ENCODE peak calls at places on chromosome 20, in eight cellular contexts. Q is H54, M is heart left ventricle, F is ovary, B is H1, C is upper lobe of left lung, G is A549, N is IMR-90. P is an unnamed sample.

GRCh38 chr20:44651507-44652373 is at the start of gene ADA:
- DNase-seq in B (no peak), G (peak; percentile 62), C (peak; percentile 95), N (peak; percentile 21), M (peak; percentile 77), F (peak; percentile 67), Q (peak; percentile 60), P (no peak)

GRCh38 chr20:1803216-1804128 is 91.7 kb upstream of the SIRPA start:
- DNase-seq in C (peak; percentile 93), Q (no peak), N (peak; percentile 60), B (peak; percentile 73), G (no peak), M (peak; percentile 77), F (peak; percentile 27), P (peak; percentile 54)

GRCh38 chr20:58599966-58600365 is 51.1 kb upstream of the STX16 start:
- DNase-seq in M (no peak), C (no peak), G (no peak), N (no peak), Q (no peak), F (no peak), B (no peak), P (no peak)

GRCh38 chr20:51828762-51829161 is 26.4 kb upstream of the SALL4 start:
- DNase-seq in Q (no peak), N (no peak), F (no peak), B (no peak), M (no peak), G (no peak), C (no peak), P (no peak)

GRCh38 chr20:50304501-50304856 is 113.8 kb downstream of the CEBPB start:
- DNase-seq in F (peak; percentile 79), C (no peak), N (peak; percentile 91), M (peak; percentile 86), B (no peak), G (no peak), Q (no peak), P (no peak)

GRCh38 chr20:49278817-49279676 is 1.2 kb upstream of the ZNFX1 start:
- DNase-seq in C (no peak), G (peak; percentile 54), M (peak; percentile 36), B (no peak), F (peak; percentile 37), Q (no peak), N (no peak), P (no peak)

GRCh38 chr20:60993647-60994046 is 258.4 kb upstream of the CDH4 start:
- DNase-seq in F (no peak), C (no peak), B (no peak), M (no peak), N (peak; percentile 8), G (peak; percentile 33), Q (peak; percentile 20), P (no peak)

GRCh38 chr20:15802020-15802419 is 771.2 kb downstream of the KIF16B start:
- DNase-seq in F (no peak), G (no peak), N (no peak), B (no peak), Q (no peak), C (no peak), M (no peak), P (no peak)

GRCh38 chr20:45963059-45964011 is 8.7 kb downstream of the ZNF335 start:
- DNase-seq in G (peak; percentile 68), M (no peak), B (no peak), F (no peak), Q (no peak), C (no peak), N (peak; percentile 33), P (no peak)

GRCh38 chr20:16580127-16580526 is 6.9 kb upstream of the KIF16B start:
- DNase-seq in B (no peak), M (peak; percentile 42), F (no peak), G (peak; percentile 33), C (no peak), Q (no peak), N (peak; percentile 77), P (no peak)

GRCh38 chr20:18541741-18542140 is 25.5 kb upstream of the SMIM26 start:
- DNase-seq in G (peak; percentile 19), N (no peak), M (no peak), B (no peak), Q (no peak), C (no peak), F (no peak), P (no peak)

GRCh38 chr20:8406394-8406793 is 274.3 kb downstream of the PLCB1 start:
- DNase-seq in M (no peak), G (no peak), Q (no peak), B (no peak), C (no peak), F (no peak), N (no peak), P (no peak)

DNA sequence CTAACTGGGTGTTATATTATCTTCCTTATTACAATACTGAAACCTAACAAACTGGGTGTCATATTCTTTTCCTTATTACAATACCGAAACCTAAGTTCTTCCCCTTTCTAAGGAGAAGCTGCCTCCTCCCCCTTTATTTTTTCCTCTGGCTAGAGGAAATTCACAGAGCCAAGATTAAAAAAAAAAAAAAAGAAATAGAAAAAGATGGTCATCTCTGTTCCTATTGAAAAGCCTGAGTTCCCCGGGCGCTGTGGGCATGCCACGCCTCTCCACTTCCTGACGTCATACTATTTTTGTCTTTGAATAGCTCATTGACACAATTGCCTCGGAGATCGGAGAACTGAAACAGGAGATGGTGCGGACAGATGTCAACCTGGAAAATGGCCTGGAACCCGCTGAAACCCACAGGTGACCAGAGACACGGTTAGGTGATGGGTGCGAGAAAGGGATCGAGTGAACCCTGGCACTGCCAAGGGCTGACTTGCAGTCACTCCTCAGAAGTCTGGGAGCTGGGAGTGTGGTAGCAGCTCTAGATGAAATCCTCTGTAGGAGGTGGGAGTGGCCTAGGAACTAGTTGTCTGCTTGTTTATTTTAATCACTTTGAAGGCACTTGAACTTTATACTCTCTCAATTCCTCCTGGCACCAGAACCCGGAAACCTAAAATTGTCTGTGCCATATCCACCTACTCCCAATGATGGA is 82.2 kb upstream of the NAA20 start:
- DNase-seq in N (no peak), C (no peak), B (no peak), M (peak; percentile 69), F (no peak), Q (no peak), G (peak; percentile 74), P (no peak)
- TF ChIP-seq POLR2A in N (no peak), C (peak; percentile 86), B (no peak), M (no peak), F (no peak), Q (no peak), G (no peak), P (no peak)

DNA sequence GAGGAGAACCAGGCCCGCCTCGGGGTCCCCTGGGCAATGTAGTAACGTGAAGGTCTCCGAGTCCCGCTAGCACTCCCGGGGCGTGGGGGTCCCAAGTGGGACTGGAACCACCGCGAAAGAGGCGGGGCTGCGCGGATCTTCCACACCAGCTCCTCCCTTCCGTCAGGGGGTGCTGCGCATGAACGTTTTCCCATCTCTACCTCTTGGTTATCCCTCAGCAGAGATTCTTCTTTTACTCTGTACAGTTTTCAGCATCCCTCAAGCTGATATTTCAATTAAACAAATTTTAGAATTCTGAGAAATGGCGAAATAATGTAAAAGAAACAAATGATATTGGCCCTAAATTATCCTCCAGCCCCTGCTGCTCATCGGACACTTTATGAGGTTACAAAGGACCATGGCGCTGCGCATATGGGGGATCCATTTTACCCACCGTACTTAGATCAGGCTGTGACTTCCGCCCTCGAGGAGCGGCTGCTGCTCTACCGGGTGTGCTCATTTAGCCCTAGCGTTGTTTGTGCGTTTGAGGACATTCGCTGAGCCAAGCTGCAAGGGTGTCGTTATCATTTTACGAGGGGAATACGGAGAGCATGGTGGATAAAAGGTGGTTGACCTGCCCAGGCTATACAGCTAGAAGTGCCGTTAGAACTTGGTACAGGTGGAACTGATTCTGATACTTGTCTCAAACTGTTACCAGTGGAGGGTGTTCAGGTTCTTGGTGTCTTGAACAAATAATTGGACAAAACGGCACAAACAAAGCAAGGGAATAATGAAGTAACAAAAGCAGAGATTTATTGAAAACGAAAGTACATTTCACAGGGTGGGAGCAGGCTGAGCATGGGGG is 75.2 kb upstream of the CHD6 start:
- DNase-seq in F (peak; percentile 77), B (peak; percentile 70), C (peak; percentile 89), G (peak; percentile 94), N (peak; percentile 89), Q (peak; percentile 59), M (peak; percentile 90), P (peak; percentile 44)
- TF ChIP-seq POLR2A in F (peak; percentile 11), B (peak; percentile 84), C (peak; percentile 63), G (peak; percentile 80), N (no peak), Q (peak; percentile 50), M (no peak), P (peak; percentile 66)

DNA sequence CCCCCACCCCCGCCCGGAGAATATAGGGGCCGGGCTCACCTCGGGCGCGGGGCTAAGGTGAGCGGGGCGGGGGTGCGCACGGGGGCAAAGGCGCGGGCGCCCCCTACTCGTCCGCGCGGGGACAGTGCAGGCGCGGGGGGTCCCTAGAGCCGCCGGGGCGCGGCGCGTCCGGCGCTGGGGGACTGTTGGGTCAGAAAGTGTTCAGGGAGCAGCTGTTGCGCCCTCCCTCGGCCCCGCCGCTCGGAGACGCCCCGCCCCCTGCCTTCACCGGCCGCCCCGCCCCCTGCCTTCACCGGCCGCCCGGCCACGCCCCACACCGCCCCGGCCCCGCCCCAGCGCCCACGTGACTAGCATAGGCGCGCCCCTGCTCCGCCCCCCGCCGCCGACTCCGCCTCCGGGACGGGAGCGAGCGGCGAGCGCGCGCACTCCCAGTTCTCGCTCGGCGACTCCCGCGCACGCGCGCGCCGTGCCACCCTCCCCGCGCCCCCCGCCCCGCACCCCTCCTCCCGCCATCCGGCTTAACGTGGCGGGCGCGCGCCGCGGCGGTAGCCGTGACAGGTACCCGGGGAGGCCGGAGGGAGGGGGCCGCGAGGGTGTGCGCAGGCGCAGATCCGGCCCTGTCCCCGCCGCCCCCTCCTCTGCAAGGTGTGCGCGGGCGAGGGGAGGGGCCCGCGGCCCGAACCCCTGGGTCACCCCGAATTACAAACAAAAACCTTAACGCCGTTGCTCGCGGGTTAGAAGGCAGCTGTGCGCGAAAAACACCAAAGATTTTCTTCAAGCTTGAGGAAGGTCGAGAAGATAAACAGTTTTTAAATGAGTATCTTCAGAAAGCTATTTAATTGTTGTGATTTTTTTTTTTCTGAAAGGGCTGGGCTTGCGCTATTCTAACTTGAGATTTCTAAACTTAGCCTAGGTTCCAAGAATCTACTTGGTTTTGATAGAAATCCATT is 704 bp upstream of the ZNF217 start:
- DNase-seq in G (peak; percentile 95), C (peak; percentile 100), N (peak; percentile 90), M (peak; percentile 98), Q (peak; percentile 56), B (peak; percentile 74), F (peak; percentile 99), P (peak; percentile 48)
- TF ChIP-seq POLR2A in G (peak; percentile 20), C (peak; percentile 78), N (peak; percentile 30), M (peak; percentile 64), Q (peak; percentile 16), B (peak; percentile 45), F (peak; percentile 73), P (no peak)

DNA sequence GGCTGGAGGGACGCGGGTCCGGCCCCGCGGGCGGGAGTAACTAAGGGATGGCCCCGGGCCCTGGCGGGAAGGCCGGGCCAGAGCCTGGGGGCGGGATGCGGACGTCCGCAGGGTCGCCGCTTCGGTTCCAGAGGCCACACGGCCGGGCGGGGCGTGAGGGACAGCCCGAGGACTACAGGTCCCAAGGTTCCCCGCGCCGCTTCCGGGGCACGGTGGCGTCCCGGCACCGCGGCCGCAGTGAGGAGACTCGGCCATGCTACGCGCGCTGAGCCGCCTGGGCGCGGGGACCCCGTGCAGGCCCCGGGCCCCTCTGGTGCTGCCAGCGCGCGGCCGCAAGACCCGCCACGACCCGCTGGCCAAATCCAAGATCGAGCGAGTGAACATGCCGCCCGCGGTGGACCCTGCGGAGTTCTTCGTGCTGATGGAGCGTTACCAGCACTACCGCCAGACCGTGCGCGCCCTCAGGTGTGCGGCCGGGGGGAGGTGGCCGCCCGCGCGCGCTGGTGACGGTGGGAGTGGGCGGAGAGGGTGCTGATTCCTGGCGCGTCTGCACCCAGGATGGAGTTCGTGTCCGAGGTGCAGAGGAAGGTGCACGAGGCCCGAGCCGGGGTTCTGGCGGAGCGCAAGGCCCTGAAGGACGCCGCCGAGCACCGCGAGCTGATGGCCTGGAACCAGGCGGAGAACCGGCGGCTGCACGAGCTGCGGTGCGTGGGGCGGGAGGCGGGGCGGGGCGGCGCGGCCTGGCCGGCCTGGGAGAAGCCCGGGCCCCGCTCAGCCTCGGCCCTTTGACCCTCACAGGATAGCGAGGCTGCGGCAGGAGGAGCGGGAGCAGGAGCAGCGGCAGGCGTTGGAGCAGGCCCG is at the start of gene MRPS26:
- DNase-seq in G (peak; percentile 93), B (peak; percentile 63), Q (peak; percentile 94), C (peak; percentile 97), F (peak; percentile 90), N (peak; percentile 81), M (peak; percentile 97), P (peak; percentile 93)
- TF ChIP-seq POLR2A in G (peak; percentile 83), B (peak; percentile 85), Q (peak; percentile 64), C (peak; percentile 84), F (peak; percentile 68), N (no peak), M (no peak), P (peak; percentile 66)